ENCODE peak calls at places on chromosome 10, in five cellular contexts. U is fibroblast of lung, O is A549, R is AG04449, T is body of pancreas. X is an unnamed sample.

GRCh38 chr10:79162022-79162421 is 93.3 kb downstream of the ZMIZ1 start:
- DNase-seq in T (no peak), R (no peak), O (no peak), U (no peak), X (no peak)

GRCh38 chr10:130080461-130080814 is 30.2 kb downstream of the C10orf143 start:
- DNase-seq in R (no peak), T (peak), U (no peak), O (no peak), X (no peak)

GRCh38 chr10:116274141-116274861 is 1.3 kb upstream of the GFRA1 start:
- DNase-seq in T (peak), U (peak), R (no peak), O (peak), X (no peak)

GRCh38 chr10:55200020-55200419 is 399.0 kb upstream of the PCDH15 start:
- DNase-seq in T (no peak), O (no peak), U (no peak), R (no peak), X (no peak)

GRCh38 chr10:63123963-63124362 is 9.2 kb upstream of the NRBF2 start:
- DNase-seq in U (no peak), T (no peak), R (no peak), O (no peak), X (no peak)

GRCh38 chr10:43075612-43076003 is 1.3 kb upstream of the RET start:
- DNase-seq in T (no peak), U (no peak), O (peak), R (no peak), X (no peak)

GRCh38 chr10:5930272-5930671 is 40.2 kb downstream of the FBH1 start:
- DNase-seq in U (no peak), R (no peak), T (no peak), O (no peak), X (no peak)

GRCh38 chr10:122630526-122630925 is 69.1 kb downstream of the C10orf120 start:
- DNase-seq in T (no peak), R (no peak), O (no peak), U (no peak), X (no peak)

GRCh38 chr10:62814901-62815372 is 1.2 kb downstream of the EGR2 start:
- DNase-seq in R (no peak), T (peak), U (no peak), O (no peak), X (no peak)

GRCh38 chr10:86266446-86267242 is 100.0 kb downstream of the GRID1 start:
- DNase-seq in R (no peak), U (no peak), T (no peak), O (no peak), X (no peak)

GRCh38 chr10:102713483-102713813 is 749 bp downstream of the ARL3 start:
- DNase-seq in T (no peak), R (no peak), U (no peak), O (peak), X (no peak)

GRCh38 chr10:68871105-68871711 is 29.9 kb upstream of the DDX50 start:
- DNase-seq in R (peak), O (no peak), T (no peak), U (peak), X (peak)

GRCh38 chr10:68560916-68561691 is 967 bp downstream of the TET1 start:
- DNase-seq in O (no peak), R (no peak), T (peak), U (no peak), X (no peak)

GRCh38 chr10:131847241-131847783 is 53.5 kb upstream of the PPP2R2D start:
- DNase-seq in R (no peak), U (no peak), O (no peak), T (no peak), X (no peak)

GRCh38 chr10:11439523-11440053 is 171.9 kb downstream of the USP6NL start:
- DNase-seq in U (no peak), T (no peak), R (no peak), O (no peak), X (no peak)

GRCh38 chr10:69815099-69815498 is 13.4 kb downstream of the COL13A1 start:
- DNase-seq in R (no peak), O (no peak), T (no peak), U (no peak), X (no peak)

GRCh38 chr10:91653214-91653875 is 20.5 kb upstream of the PPP1R3C start:
- DNase-seq in U (peak), T (no peak), R (no peak), O (no peak), X (peak)

GRCh38 chr10:69088801-69089501 is 1.0 kb downstream of the SRGN start:
- DNase-seq in T (no peak), R (no peak), U (peak), O (peak), X (no peak)

GRCh38 chr10:15172306-15172840 is 3.9 kb upstream of the NMT2 start:
- DNase-seq in U (no peak), O (no peak), T (no peak), R (no peak), X (no peak)

GRCh38 chr10:70652761-70653657 is 19.3 kb upstream of the ADAMTS14 start:
- DNase-seq in R (peak), T (peak), U (peak), O (no peak), X (peak)

GRCh38 chr10:90424730-90425129 is 433.1 kb downstream of the HTR7 start:
- DNase-seq in T (no peak), R (no peak), U (no peak), O (no peak), X (no peak)

GRCh38 chr10:113569576-113569975 is 16.7 kb downstream of the HABP2 start:
- DNase-seq in R (no peak), O (no peak), U (no peak), T (no peak), X (no peak)

GRCh38 chr10:114609518-114610426 is 48.3 kb downstream of the ABLIM1 start:
- DNase-seq in U (no peak), R (no peak), O (no peak), T (no peak), X (no peak)

GRCh38 chr10:34216348-34216908 is 598.7 kb downstream of the PARD3 start:
- DNase-seq in O (no peak), T (no peak), U (no peak), R (no peak), X (no peak)

GRCh38 chr10:15211464-15211979 is 43.0 kb upstream of the NMT2 start:
- DNase-seq in R (peak), O (no peak), T (no peak), U (peak), X (no peak)

GRCh38 chr10:114593240-114593792 is 64.8 kb downstream of the ABLIM1 start:
- DNase-seq in U (no peak), R (no peak), O (no peak), T (no peak), X (no peak)

GRCh38 chr10:5450605-5451384 is 38.4 kb downstream of the NET1 start:
- DNase-seq in U (no peak), O (no peak), T (no peak), R (no peak), X (no peak)

GRCh38 chr10:122207596-122207995 is 63.5 kb upstream of the BTBD16 start:
- DNase-seq in T (no peak), R (no peak), U (peak), O (no peak), X (no peak)

GRCh38 chr10:118950190-118950658 is 79.3 kb upstream of the NANOS1 start:
- DNase-seq in U (no peak), R (no peak), O (no peak), T (no peak), X (no peak)

GRCh38 chr10:51867956-51868355 is 168.6 kb upstream of the CSTF2T start:
- DNase-seq in R (peak), O (no peak), T (no peak), U (peak), X (no peak)

GRCh38 chr10:118629211-118629610 is 33.8 kb upstream of the PRLHR start:
- DNase-seq in R (no peak), U (no peak), O (no peak), T (no peak), X (no peak)

GRCh38 chr10:98262571-98262970 is 5.4 kb downstream of the LOXL4 start:
- DNase-seq in T (peak), O (no peak), U (peak), R (no peak), X (no peak)

GRCh38 chr10:3869036-3869435 is 84.0 kb upstream of the KLF6 start:
- DNase-seq in U (no peak), O (no peak), R (no peak), T (no peak), X (no peak)

GRCh38 chr10:30705086-30705624 is 75.6 kb upstream of the LYZL2 start:
- DNase-seq in T (no peak), R (no peak), O (no peak), U (no peak), X (no peak)

GRCh38 chr10:30697806-30698205 is 68.3 kb upstream of the LYZL2 start:
- DNase-seq in U (no peak), R (no peak), O (no peak), T (no peak), X (no peak)

GRCh38 chr10:30704016-30704600 is 74.6 kb upstream of the LYZL2 start:
- DNase-seq in U (no peak), T (no peak), O (no peak), R (no peak), X (no peak)

GRCh38 chr10:30702860-30703259 is 73.3 kb upstream of the LYZL2 start:
- DNase-seq in T (no peak), U (no peak), R (no peak), O (no peak), X (no peak)

DNA sequence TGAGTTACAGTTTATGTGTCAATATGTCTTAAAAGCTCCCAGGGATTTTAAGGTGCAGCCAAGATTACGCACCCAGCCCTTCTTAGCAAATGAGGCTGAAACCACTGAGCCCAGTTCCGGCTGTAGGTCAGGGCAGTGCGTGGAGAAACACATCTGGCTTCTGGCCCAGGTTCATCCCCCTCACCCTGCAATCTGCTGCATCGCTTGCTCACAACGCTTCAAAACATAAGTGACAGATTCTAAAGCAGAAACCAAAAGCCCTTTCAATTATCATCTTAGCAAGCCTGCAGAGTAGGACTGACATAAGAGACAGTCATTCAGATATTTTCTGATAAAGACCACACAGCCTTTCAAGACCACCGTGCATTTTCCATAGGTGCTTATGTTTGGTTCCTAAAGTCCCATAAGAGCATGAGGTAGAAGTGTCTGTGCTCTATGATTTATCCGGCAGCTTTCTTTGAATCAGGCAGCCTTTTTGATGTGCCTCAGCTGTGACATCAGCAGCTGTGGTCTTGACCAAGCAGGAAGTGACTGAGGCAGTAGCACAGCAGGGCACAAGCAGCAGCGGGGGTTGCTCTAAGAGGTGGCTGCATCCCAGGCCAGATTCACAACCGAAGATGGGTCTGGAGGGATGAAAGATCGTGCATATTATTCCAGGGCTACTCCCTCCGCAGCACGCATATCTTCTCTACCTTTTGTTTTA is 72.1 kb upstream of the LYZL2 start:
- DNase-seq in O (no peak), R (no peak), T (peak), U (peak), X (no peak)
- H3K4me3 ChIP-seq in O (no peak), R (no peak), T (no peak), U (no peak), X (no peak)

GRCh38 chr10:13707156-13707881 is 120.6 kb downstream of the PRPF18 start:
- DNase-seq in O (peak), R (no peak), T (peak), U (peak), X (no peak)
- H3K4me3 ChIP-seq in O (peak), R (peak), T (peak), U (peak), X (peak)

DNA sequence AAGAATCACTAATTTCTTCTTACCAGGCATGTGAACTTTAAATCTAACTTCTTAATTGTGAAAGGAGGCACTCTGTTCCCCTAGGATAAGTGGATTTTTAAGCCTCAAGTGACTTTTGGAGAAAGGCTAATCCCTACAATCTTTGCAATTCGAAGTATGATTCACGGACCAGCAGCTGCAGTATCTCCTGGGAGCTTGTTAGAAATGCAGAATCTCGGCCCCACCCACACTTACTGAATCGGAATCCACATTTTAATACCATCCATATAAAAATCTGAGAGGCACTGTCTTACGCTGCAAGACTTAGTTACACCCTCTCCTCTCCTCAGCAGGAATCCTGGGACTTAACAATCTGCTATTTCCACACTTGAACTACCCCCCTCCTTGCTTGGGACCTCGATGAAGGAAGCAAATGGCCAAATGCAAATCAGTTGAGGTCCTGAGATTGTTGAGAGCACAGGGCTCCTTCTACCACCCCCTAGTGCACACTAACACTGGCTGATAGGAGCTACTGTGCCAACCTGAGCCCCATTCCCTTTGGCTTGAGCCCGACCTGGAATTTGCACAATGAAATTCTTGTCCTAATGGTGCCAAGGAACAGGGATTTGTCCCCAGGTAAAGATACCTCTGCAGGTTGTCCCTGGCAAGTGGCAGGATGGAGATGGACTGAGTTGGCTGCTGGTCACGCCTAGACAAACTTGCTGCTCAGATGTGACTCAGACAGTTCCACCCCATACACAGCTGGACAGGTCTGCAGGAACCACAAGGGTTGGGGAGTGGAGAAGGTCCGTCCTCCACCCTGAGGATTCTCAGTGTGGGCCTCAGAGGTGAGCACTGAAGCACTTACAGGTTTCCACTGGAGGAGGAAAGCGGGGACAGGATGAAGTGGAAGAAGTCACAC is 20.8 kb downstream of the ITPRIP start:
- DNase-seq in O (no peak), U (peak), T (no peak), R (no peak), X (no peak)
- H3K4me3 ChIP-seq in O (no peak), U (no peak), T (no peak), R (no peak), X (no peak)

GRCh38 chr10:74825371-74826141 is 844 bp upstream of the KAT6B start:
- DNase-seq in O (peak), U (no peak), R (no peak), T (peak), X (no peak)

GRCh38 chr10:74825033-74825370 is 1.4 kb upstream of the KAT6B start:
- DNase-seq in T (peak), U (no peak), R (no peak), O (peak), X (no peak)

GRCh38 chr10:74826142-74827044 is at the start of gene KAT6B:
- DNase-seq in O (peak), R (peak), U (peak), T (peak), X (peak)

GRCh38 chr10:74827045-74827441 is 643 bp downstream of the KAT6B start:
- DNase-seq in U (no peak), O (no peak), T (no peak), R (no peak), X (no peak)

GRCh38 chr10:74827694-74828093 is 1.3 kb downstream of the KAT6B start:
- DNase-seq in O (no peak), U (no peak), T (no peak), R (no peak), X (no peak)
- H3K4me3 ChIP-seq in O (peak), U (peak), T (no peak), R (peak), X (peak)

DNA sequence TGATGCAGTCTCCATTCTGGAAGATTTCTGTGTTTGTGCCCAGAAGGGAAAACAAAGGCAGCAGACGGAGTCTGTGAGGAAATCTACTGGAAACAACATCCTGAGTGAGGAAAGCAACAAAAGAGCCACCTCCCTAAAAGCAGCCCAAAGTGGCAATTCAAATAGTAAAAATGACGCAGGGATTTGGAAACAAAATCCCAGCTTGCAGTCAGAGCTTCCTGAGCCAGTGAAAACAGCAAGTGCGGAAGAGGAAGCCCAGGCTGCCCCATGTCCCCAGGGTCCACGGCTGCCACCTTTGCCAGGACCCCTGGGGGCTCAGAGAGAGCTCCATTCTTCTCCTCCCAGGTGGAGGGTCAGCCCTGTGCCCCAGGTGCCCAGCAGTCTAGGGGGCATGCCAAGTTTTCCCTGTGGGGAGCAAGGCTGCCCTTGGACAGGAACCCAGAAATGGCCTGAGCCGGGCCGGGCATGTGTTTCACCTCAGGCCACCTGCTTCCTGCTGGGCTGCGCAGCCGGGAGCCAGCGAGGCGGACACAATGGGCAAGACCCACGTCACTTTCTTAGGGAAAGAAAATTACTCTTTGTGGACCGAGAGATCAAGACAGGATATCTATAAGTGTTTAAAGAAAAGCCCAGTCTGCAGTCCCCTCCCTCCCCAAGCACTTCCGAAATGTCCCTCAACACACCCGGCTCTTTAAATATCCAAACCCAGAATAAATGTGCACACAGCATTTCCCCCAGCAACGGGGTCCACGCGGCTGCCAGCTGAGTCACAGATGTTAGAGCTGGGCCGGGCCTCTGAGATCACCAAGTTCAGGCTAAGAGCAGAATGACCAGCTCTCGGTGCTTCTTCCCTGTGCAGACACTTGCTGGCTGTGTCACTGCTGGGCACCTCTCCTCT is 231.1 kb downstream of the ARHGAP12 start:
- DNase-seq in R (peak), O (no peak), U (peak), T (peak), X (no peak)
- H3K4me3 ChIP-seq in R (peak), O (no peak), U (no peak), T (no peak), X (no peak)

GRCh38 chr10:100568937-100569336 is 33.2 kb downstream of the HIF1AN start:
- DNase-seq in T (no peak), O (no peak), R (no peak), U (no peak), X (no peak)

GRCh38 chr10:100567826-100568225 is 32.1 kb downstream of the HIF1AN start:
- DNase-seq in T (no peak), U (no peak), O (no peak), R (no peak), X (no peak)

GRCh38 chr10:100571069-100571817 is 35.5 kb downstream of the HIF1AN start:
- DNase-seq in R (no peak), U (no peak), O (no peak), T (no peak), X (no peak)

GRCh38 chr10:100569687-100570517 is 34.2 kb downstream of the HIF1AN start:
- DNase-seq in U (no peak), R (no peak), T (peak), O (no peak), X (no peak)

DNA sequence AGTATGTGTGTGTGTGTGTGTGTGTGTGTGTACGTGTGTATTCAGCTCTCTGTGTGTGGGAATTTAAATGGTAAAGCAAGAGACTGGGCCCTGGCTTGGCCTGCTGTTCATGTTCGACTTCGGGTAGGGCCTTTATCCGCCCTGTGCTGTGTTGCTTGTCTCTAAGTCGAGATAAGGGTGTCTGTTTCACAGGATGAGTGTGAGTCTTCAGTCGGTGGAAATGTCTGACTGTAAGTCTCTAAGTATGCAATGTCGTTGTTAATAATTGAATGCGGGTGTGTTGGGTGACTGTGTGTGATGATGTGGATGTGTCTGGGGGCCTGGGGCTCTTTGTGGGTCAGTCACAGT is 34.7 kb downstream of the HIF1AN start:
- DNase-seq in U (no peak), O (no peak), T (no peak), R (no peak), X (no peak)
- H3K4me3 ChIP-seq in U (no peak), O (no peak), T (no peak), R (no peak), X (no peak)

DNA sequence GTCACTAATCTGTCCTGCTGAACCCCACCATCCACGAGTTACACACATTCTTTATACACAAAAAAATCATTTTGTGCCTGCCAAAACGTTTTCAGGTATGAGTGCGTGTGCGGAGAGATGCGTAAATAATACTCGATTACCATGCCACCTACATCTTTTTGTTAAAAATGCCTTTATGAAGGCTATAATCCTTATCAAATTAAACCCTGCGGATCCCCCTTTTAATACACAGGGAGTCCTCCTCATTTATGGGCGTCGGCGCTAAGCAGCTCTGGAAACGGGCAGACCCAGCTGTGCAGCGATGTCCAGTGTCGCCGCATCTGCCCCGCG is 130.2 kb downstream of the SPAG6 start:
- DNase-seq in R (no peak), U (no peak), O (peak), T (no peak), X (no peak)
- H3K4me3 ChIP-seq in R (peak), U (no peak), O (peak), T (no peak), X (peak)

GRCh38 chr10:46042527-46042926 is 3.5 kb downstream of the MSMB start:
- DNase-seq in R (no peak), U (no peak), T (no peak), O (no peak), X (no peak)
- H3K4me3 ChIP-seq in R (no peak), U (no peak), T (no peak), O (no peak), X (no peak)

GRCh38 chr10:101331960-101332359 is 22.0 kb upstream of the BTRC start:
- DNase-seq in R (no peak), O (no peak), U (no peak), T (no peak), X (no peak)
- H3K4me3 ChIP-seq in R (no peak), O (no peak), U (no peak), T (no peak), X (no peak)